ENCODE peak calls at places on chromosomes 7 and 10, in ten cellular contexts. K is PC-9, W is upper lobe of left lung, D is ovary, Y is Panc1, P is HCT116, J is uterus, R is left ventricle myocardium inferior, U is IMR-90, M is heart left ventricle. B is an unnamed sample. For H3K27me3, the result is how much of the 10 kb centered on the place peaks cover.

GRCh38 chr7:53656881-53657280 is 621.4 kb downstream of the POM121L12 start:
- DNase-seq in M (no peak), P (no peak), J (no peak), Y (no peak), U (no peak), D (no peak), W (no peak), R (no peak), K (no peak), B (no peak)

GRCh38 chr7:43879477-43879876 is 10.2 kb upstream of the MRPS24 start:
- DNase-seq in D (no peak), P (no peak), M (no peak), K (no peak), J (no peak), U (peak), R (no peak), W (no peak), Y (no peak), B (no peak)

GRCh38 chr10:248307-248706 is 113.1 kb downstream of the ZMYND11 start:
- DNase-seq in K (no peak), P (no peak), R (no peak), D (no peak), W (no peak), J (no peak), Y (no peak), M (no peak), U (no peak), B (no peak)

GRCh38 chr7:138974675-138975237 is 6.4 kb downstream of the KIAA1549 start:
- DNase-seq in M (no peak), J (no peak), Y (no peak), D (no peak), W (no peak), R (no peak), P (no peak), K (no peak), U (no peak), B (no peak)

GRCh38 chr10:28304032-28304571 is 1.2 kb upstream of the MPP7 start:
- DNase-seq in D (no peak), Y (no peak), P (no peak), R (no peak), J (no peak), M (no peak), U (no peak), K (no peak), W (no peak), B (no peak)

GRCh38 chr7:42678315-42678714 is 233.6 kb downstream of the C7orf25 start:
- DNase-seq in U (no peak), R (no peak), K (no peak), Y (no peak), M (no peak), W (no peak), P (no peak), D (no peak), J (no peak), B (no peak)

GRCh38 chr10:69445094-69445493 is 6.2 kb upstream of the TSPAN15 start:
- DNase-seq in W (no peak), K (no peak), D (no peak), U (no peak), M (no peak), J (no peak), R (no peak), Y (no peak), P (no peak), B (no peak)

GRCh38 chr7:131224996-131225395 is 102.7 kb upstream of the MKLN1 start:
- DNase-seq in Y (no peak), K (no peak), U (no peak), P (no peak), J (no peak), W (no peak), M (no peak), R (no peak), D (no peak), B (no peak)

GRCh38 chr7:35548291-35548690 is 146.6 kb downstream of the HERPUD2 start:
- DNase-seq in R (no peak), M (no peak), U (no peak), D (no peak), J (no peak), P (no peak), K (no peak), Y (no peak), W (no peak), B (no peak)

GRCh38 chr10:10792681-10793080 is 225.0 kb upstream of the CELF2 start:
- DNase-seq in R (no peak), M (no peak), U (peak), Y (no peak), P (no peak), K (peak), W (no peak), J (no peak), D (no peak), B (no peak)

GRCh38 chr7:49623943-49624342 is 149.5 kb upstream of the VWC2 start:
- DNase-seq in R (no peak), J (no peak), K (no peak), D (no peak), U (no peak), P (no peak), W (no peak), Y (no peak), M (no peak), B (no peak)

GRCh38 chr10:127374901-127375300 is 174.2 kb upstream of the NPS start:
- DNase-seq in M (no peak), J (no peak), W (no peak), U (no peak), K (no peak), Y (no peak), R (no peak), D (no peak), P (no peak), B (no peak)

GRCh38 chr10:97373456-97373855 is 27.7 kb downstream of the RRP12 start:
- DNase-seq in M (no peak), J (no peak), Y (no peak), W (no peak), P (no peak), R (no peak), D (no peak), U (no peak), K (no peak), B (no peak)
- H3K27ac ChIP-seq in M (no peak), J (no peak), Y (no peak), W (no peak), P (no peak), R (no peak), D (no peak), U (no peak), K (no peak), B (no peak)

GRCh38 chr10:113309791-113310190 is 243.1 kb upstream of the HABP2 start:
- DNase-seq in P (no peak), W (no peak), U (no peak), D (no peak), R (no peak), M (no peak), Y (no peak), K (no peak), J (no peak), B (no peak)
- H3K27me3 ChIP-seq in P (under half), W (under half), U (under half), D (under half), R (under half), M (under half), Y (under half), K (under half), J (under half), B (under half)

GRCh38 chr7:75038508-75038907 is 35.1 kb downstream of the RCC1L start:
- DNase-seq in Y (no peak), W (no peak), D (no peak), R (no peak), J (no peak), P (no peak), M (no peak), K (no peak), U (no peak), B (no peak)
- TF ChIP-seq CTCF in Y (no peak), W (no peak), D (no peak), R (no peak), J (no peak), P (no peak), M (no peak), K (no peak), U (no peak), B (no peak)

DNA sequence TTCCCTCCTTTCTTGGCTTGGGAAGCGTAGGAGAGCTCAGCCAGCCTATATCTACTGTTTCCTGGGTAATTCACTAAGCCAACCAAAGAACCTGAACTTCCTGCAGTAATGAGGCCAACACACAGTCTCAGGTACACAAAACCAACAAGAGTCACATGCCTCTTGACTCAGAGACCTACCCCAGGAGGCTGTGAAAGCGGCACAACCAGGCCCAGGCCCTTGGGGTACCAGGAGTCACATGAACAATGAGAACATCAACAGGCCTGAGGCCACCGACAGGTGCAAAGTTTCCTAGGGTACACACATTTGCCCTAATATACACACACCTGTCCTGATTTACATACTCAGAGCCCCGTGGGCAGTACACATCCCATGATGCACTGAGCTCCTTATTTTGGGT is 11.4 kb upstream of the HILPDA start:
- DNase-seq in Y (no peak), W (no peak), P (no peak), M (no peak), U (no peak), D (no peak), K (no peak), R (no peak), J (no peak), B (no peak)
- H3K27ac ChIP-seq in Y (peak), W (no peak), P (no peak), M (no peak), U (no peak), D (no peak), K (peak), R (no peak), J (no peak), B (no peak)

DNA sequence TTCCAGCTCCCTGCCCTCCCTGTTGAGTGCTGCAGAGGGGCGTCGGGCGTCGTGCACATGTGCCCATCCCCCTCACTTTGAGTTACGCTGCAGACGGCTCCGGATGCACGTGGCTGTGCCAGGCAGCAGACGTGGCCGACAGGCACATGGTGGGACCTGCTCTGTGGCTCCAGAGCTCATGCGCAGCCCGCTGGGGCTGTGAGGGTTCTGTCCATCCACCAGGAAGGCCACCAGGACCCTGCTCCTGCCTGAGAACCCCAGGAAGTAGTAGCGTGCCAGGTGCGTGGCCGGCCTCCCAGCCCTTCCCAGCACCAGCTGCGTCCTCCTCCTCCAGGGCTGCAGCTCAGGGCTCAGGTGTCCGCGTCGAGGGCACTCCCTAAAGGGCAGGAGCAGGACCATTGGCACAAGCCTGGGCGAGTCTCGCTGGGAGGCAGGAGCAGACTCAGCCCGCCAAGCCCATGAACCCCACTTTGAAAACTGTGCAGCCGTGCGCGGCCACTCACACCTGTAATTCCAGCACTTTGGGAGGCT is 25.0 kb downstream of the ELFN1 start:
- DNase-seq in K (no peak), M (peak), J (no peak), U (no peak), R (peak), D (no peak), Y (no peak), W (peak), P (no peak), B (no peak)
- H3K27me3 ChIP-seq in K (half or more), M (under half), J (under half), U (under half), R (under half), D (under half), Y (under half), W (under half), P (under half), B (under half)

DNA sequence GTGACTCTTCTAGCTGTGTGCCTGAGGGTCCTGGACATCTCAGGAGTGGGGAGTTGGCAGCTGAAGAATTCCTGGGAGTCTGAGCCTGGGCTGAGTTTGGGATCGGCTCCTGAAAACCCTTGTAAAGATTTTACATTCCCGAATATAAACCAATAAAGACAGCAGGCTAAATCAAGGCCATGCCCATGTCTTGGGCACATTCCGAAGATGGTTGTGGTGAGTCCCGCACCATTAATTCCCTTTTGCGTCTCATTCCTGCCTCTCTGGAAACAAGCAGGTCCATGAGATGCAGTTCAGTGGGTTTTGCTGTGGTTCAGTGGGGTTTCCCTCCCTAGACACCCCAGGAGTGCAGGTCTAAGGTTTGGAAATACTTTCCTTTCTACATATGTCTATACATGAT is 90.9 kb downstream of the COL26A1 start:
- DNase-seq in K (no peak), J (no peak), M (no peak), U (no peak), Y (no peak), W (no peak), P (no peak), D (no peak), R (no peak), B (no peak)
- TF ChIP-seq CTCF in K (no peak), J (no peak), M (no peak), U (no peak), Y (no peak), W (no peak), P (no peak), D (no peak), R (no peak), B (no peak)

DNA sequence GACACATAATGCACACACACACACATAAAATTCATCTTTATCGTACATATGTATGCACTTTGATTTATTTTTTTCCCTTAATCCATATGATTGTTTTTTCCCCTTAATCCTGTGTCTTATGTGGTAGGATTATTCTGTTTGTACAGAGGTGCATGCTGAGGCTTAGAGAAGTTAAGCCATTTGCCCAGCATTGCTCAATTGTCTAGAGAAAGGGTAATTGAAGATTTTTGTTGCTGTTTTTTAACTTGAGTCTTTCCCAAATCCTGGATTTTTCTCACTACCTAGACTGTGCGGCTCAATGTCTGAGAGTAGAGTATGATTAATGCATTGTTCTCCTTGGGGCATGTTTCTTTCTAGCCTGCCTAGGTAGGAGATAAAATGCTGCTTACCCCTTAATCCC is 35.0 kb downstream of the WBP1L start:
- DNase-seq in D (no peak), Y (no peak), K (no peak), P (no peak), W (no peak), M (no peak), J (no peak), U (no peak), R (no peak), B (no peak)
- H3K27ac ChIP-seq in D (no peak), Y (peak), K (no peak), P (no peak), W (peak), M (no peak), J (peak), U (no peak), R (peak), B (no peak)

GRCh38 chr7:93828260-93828659 is 62.3 kb downstream of the TFPI2 start:
- DNase-seq in Y (no peak), W (no peak), U (no peak), R (no peak), D (no peak), K (no peak), P (no peak), M (no peak), J (no peak), B (no peak)

GRCh38 chr7:93821463-93821862 is 69.1 kb downstream of the TFPI2 start:
- DNase-seq in M (no peak), U (no peak), W (no peak), J (no peak), D (no peak), P (no peak), R (no peak), K (no peak), Y (no peak), B (no peak)

GRCh38 chr7:93819699-93820098 is 70.9 kb downstream of the TFPI2 start:
- DNase-seq in M (no peak), P (no peak), U (no peak), Y (no peak), W (no peak), R (no peak), J (no peak), K (no peak), D (no peak), B (no peak)

GRCh38 chr7:93823621-93824020 is 66.9 kb downstream of the TFPI2 start:
- DNase-seq in M (no peak), R (no peak), K (no peak), D (no peak), Y (no peak), P (no peak), J (no peak), W (no peak), U (no peak), B (no peak)
- H3K27me3 ChIP-seq in M (under half), R (under half), K (under half), D (under half), Y (under half), P (under half), J (under half), W (under half), U (under half), B (under half)

GRCh38 chr10:71980181-71981023 is 16.2 kb downstream of the CHST3 start:
- DNase-seq in M (no peak), W (no peak), U (peak), K (no peak), D (peak), Y (no peak), J (peak), P (no peak), R (no peak), B (no peak)

GRCh38 chr10:71975891-71976725 is 11.9 kb downstream of the CHST3 start:
- DNase-seq in Y (peak), P (peak), M (no peak), K (peak), U (peak), J (peak), R (no peak), W (no peak), D (peak), B (no peak)

GRCh38 chr10:71979692-71980062 is 15.5 kb downstream of the CHST3 start:
- DNase-seq in Y (no peak), P (no peak), R (no peak), K (no peak), J (no peak), M (no peak), W (no peak), U (no peak), D (peak), B (no peak)

GRCh38 chr10:71978988-71979691 is 14.9 kb downstream of the CHST3 start:
- DNase-seq in K (no peak), R (no peak), W (peak), P (no peak), M (no peak), Y (no peak), U (no peak), D (peak), J (no peak), B (no peak)

DNA sequence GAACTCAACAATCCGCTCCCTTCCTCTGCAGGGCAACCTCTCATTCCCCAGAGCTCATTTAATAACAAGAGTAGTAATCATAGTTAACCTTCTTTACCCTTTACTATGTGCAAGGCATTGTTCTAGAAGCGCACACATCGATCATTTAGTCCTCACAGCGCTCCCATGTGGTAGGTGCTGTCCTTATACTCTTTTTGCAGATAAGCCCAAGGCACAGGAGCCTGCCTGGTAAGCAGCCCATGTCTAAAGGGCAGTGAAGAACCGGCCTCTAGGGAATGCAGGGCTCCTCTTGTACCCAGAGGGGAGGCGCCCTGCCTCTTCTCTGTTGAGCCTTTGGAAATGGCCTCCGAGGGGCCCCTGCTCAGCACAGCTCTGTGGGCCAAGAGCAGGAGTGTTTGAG is 14.3 kb downstream of the CHST3 start:
- DNase-seq in D (peak), R (no peak), K (no peak), W (no peak), P (no peak), J (peak), M (no peak), Y (no peak), U (no peak), B (no peak)
- TF ChIP-seq CTCF in D (no peak), R (peak), K (no peak), W (no peak), P (peak), J (no peak), M (no peak), Y (no peak), U (no peak), B (no peak)

B was measured in CD4-positive, alpha-beta T cell.